ENCODE peak calls at places on chromosome X, in nine cellular contexts. C is T-helper 17 cell; D is EL; L is SJSA1; T is stimulated activated CD4-positive, alpha-beta T cell treated with anti-CD3 and anti-CD28 coated beads, TNF-alpha, amount 100 ng/mL, for 4 hours; R is AG09309; U is esophagus muscularis mucosa; B is nephron progenitor cell; A is Right ventricle myocardium superior. Q is an unnamed sample.

GRCh38 chrX:2691543-2692220 is 587 bp downstream of the CD99 start:
- DNase-seq in B (peak; percentile 40), C (no peak), L (peak; percentile 58), A (peak; percentile 88), T (no peak), R (no peak), D (peak; percentile 58), U (no peak), Q (peak; percentile 58)

GRCh38 chrX:131331152-131331551 is 42.0 kb upstream of the IGSF1 start:
- DNase-seq in D (no peak), A (no peak), C (no peak), U (no peak), L (no peak), T (no peak), B (no peak), R (no peak), Q (no peak)

GRCh38 chrX:18574591-18574990 is 97.3 kb downstream of the RS1 start:
- DNase-seq in U (no peak), A (peak; percentile 54), T (no peak), D (peak; percentile 72), B (no peak), R (peak; percentile 21), L (no peak), C (no peak), Q (no peak)

GRCh38 chrX:1468250-1468772 is 15.6 kb upstream of the ASMTL start:
- DNase-seq in U (peak; percentile 91), A (no peak), T (peak; percentile 53), D (peak; percentile 77), L (peak; percentile 88), R (peak; percentile 31), B (no peak), C (peak; percentile 56), Q (peak; percentile 43)

GRCh38 chrX:153488231-153488914 is 6.4 kb upstream of the BGN start:
- DNase-seq in D (peak; percentile 56), R (no peak), L (no peak), B (peak; percentile 51), A (peak; percentile 59), C (no peak), T (no peak), U (no peak), Q (no peak)

GRCh38 chrX:40087574-40088298 is 10.0 kb downstream of the BCOR start:
- DNase-seq in C (no peak), L (no peak), A (no peak), U (no peak), D (peak; percentile 59), R (no peak), B (no peak), T (no peak), Q (no peak)

GRCh38 chrX:135009838-135010237 is 12.5 kb downstream of the RTL8B start:
- DNase-seq in A (no peak), R (no peak), B (no peak), L (no peak), U (no peak), C (no peak), T (no peak), D (no peak), Q (no peak)

GRCh38 chrX:33447285-33447684 is 235.9 kb upstream of the DMD start:
- DNase-seq in U (no peak), A (no peak), B (no peak), T (no peak), C (no peak), D (no peak), L (no peak), R (no peak), Q (no peak)

GRCh38 chrX:97366246-97366645 is 482.5 kb downstream of the RPA4 start:
- DNase-seq in R (no peak), L (no peak), U (no peak), A (no peak), B (no peak), D (no peak), C (no peak), T (no peak), Q (no peak)

GRCh38 chrX:29145316-29145715 is 558.1 kb downstream of the IL1RAPL1 start:
- DNase-seq in T (no peak), U (no peak), A (no peak), L (no peak), C (no peak), B (no peak), R (no peak), D (no peak), Q (no peak)

GRCh38 chrX:109848451-109849050 is 115.5 kb upstream of the ACSL4 start:
- DNase-seq in L (no peak), B (peak; percentile 70), R (no peak), D (no peak), C (no peak), A (no peak), U (no peak), T (no peak), Q (no peak)

GRCh38 chrX:148156986-148157385 is 175.8 kb downstream of the FMR1NB start:
- DNase-seq in A (no peak), C (no peak), U (no peak), B (no peak), T (no peak), R (no peak), L (no peak), D (no peak), Q (no peak)

GRCh38 chrX:141469469-141469868 is 115.1 kb downstream of the SPANXA1 start:
- DNase-seq in C (no peak), A (no peak), L (no peak), R (no peak), T (no peak), U (no peak), B (no peak), D (peak; percentile 40), Q (no peak)

GRCh38 chrX:65586491-65586890 is 51.9 kb upstream of the LAS1L start:
- DNase-seq in U (no peak), L (no peak), T (no peak), B (no peak), A (no peak), C (no peak), D (no peak), R (peak; percentile 24), Q (no peak)

GRCh38 chrX:154487518-154488290 is 1.3 kb upstream of the UBL4A start:
- DNase-seq in D (no peak), A (no peak), B (no peak), U (no peak), T (no peak), R (no peak), C (no peak), L (no peak), Q (no peak)

GRCh38 chrX:31057691-31058090 is 14.2 kb downstream of the FTHL17 start:
- DNase-seq in T (no peak), L (no peak), B (no peak), C (no peak), A (no peak), D (no peak), U (no peak), R (no peak), Q (no peak)

GRCh38 chrX:102345916-102346315 is 93.9 kb downstream of the NXF2B start:
- DNase-seq in R (no peak), A (peak; percentile 40), U (no peak), C (peak; percentile 31), B (peak; percentile 78), L (peak; percentile 57), D (peak; percentile 42), T (peak; percentile 10), Q (peak; percentile 55)

GRCh38 chrX:115339441-115340025 is 50.0 kb downstream of the LUZP4 start:
- DNase-seq in L (no peak), U (no peak), A (no peak), R (no peak), D (no peak), B (no peak), T (no peak), C (no peak), Q (no peak)

GRCh38 chrX:12701625-12702024 is 89.6 kb upstream of the PRPS2 start:
- DNase-seq in R (peak; percentile 16), A (peak; percentile 42), L (peak; percentile 46), D (peak; percentile 42), T (no peak), B (peak; percentile 46), C (no peak), U (no peak), Q (peak; percentile 54)

GRCh38 chrX:144715356-144715755 is 531.9 kb upstream of the SPANXN1 start:
- DNase-seq in D (no peak), L (no peak), T (no peak), B (no peak), R (no peak), A (no peak), C (no peak), U (no peak), Q (no peak)

GRCh38 chrX:56343231-56343630 is 111.1 kb downstream of the KLF8 start:
- DNase-seq in C (no peak), L (no peak), U (no peak), T (no peak), A (no peak), R (no peak), D (no peak), B (no peak), Q (no peak)

GRCh38 chrX:78527263-78527662 is 131.9 kb downstream of the RTL3 start:
- DNase-seq in A (no peak), R (no peak), T (no peak), L (no peak), D (peak; percentile 44), C (no peak), U (no peak), B (no peak), Q (no peak)

GRCh38 chrX:13109811-13110210 is 65.4 kb upstream of the FAM9C start:
- DNase-seq in L (no peak), U (no peak), C (no peak), B (no peak), A (no peak), R (no peak), T (no peak), D (peak; percentile 25), Q (no peak)

GRCh38 chrX:124421898-124422622 is 75.7 kb downstream of the SH2D1A start:
- DNase-seq in L (no peak), T (no peak), R (no peak), D (no peak), C (no peak), A (no peak), U (no peak), B (no peak), Q (no peak)

GRCh38 chrX:149145845-149146285 is 359.2 kb downstream of the IDS start:
- DNase-seq in U (no peak), D (no peak), R (no peak), T (no peak), C (no peak), A (no peak), B (no peak), L (no peak), Q (no peak)

GRCh38 chrX:7996414-7996813 is 69.2 kb upstream of the PNPLA4 start:
- DNase-seq in T (no peak), B (peak; percentile 43), A (no peak), L (no peak), U (no peak), C (no peak), D (peak; percentile 18), R (no peak), Q (no peak)

GRCh38 chrX:69264134-69264533 is 98.9 kb upstream of the PJA1 start:
- DNase-seq in R (no peak), D (no peak), B (no peak), C (no peak), U (no peak), A (no peak), T (no peak), L (no peak), Q (no peak)

GRCh38 chrX:48737213-48737938 is 24.2 kb upstream of the GLOD5 start:
- DNase-seq in L (peak; percentile 91), B (peak; percentile 79), U (peak; percentile 96), A (peak; percentile 93), T (peak; percentile 74), C (peak; percentile 65), D (peak; percentile 95), R (peak; percentile 92), Q (peak; percentile 93)

GRCh38 chrX:29422034-29422433 is 793.3 kb upstream of the MAGEB2 start:
- DNase-seq in C (no peak), U (no peak), T (no peak), R (no peak), D (no peak), B (no peak), L (no peak), A (no peak), Q (no peak)

GRCh38 chrX:154443479-154443910 is 446 bp upstream of the FAM50A start:
- DNase-seq in D (peak; percentile 27), L (no peak), U (no peak), B (no peak), A (no peak), C (no peak), T (no peak), R (no peak), Q (no peak)

GRCh38 chrX:128310912-128311311 is 258.7 kb upstream of the ACTRT1 start:
- DNase-seq in T (no peak), C (no peak), B (no peak), L (no peak), U (no peak), D (no peak), A (no peak), R (no peak), Q (no peak)

Q was measured in ureter.